ENCODE peak calls at places on chromosomes 2 and 18, in four cellular contexts. A is iris pigment epithelial cell, Q is dermis microvascular lymphatic vessel endothelial cell, G is RWPE2. V is an unnamed sample.

GRCh38 chr2:240358080-240358479 is 77.4 kb upstream of the GPC1 start:
- DNase-seq in G (peak), Q (no peak), A (no peak), V (no peak)

GRCh38 chr18:41391616-41392610 is 563.1 kb upstream of the PIK3C3 start:
- DNase-seq in G (no peak), A (peak), Q (peak), V (no peak)

GRCh38 chr2:15939854-15940660 is at the start of gene MYCN:
- DNase-seq in Q (peak), G (no peak), A (peak), V (no peak)

GRCh38 chr2:2577366-2577765 is 246.3 kb upstream of the MYT1L start:
- DNase-seq in A (no peak), G (no peak), Q (no peak), V (peak)

GRCh38 chr2:209556354-209556961 is 132.6 kb downstream of the MAP2 start:
- DNase-seq in Q (peak), A (peak), G (no peak), V (peak)

GRCh38 chr2:44906972-44907371 is 34.5 kb upstream of the SIX3 start:
- DNase-seq in G (no peak), Q (no peak), A (no peak), V (no peak)

GRCh38 chr2:32008811-32009478 is 1.9 kb downstream of the MEMO1 start:
- DNase-seq in A (peak), G (no peak), Q (no peak), V (no peak)

GRCh38 chr2:175726213-175726612 is 275.9 kb downstream of the LNPK start:
- DNase-seq in G (no peak), Q (no peak), A (peak), V (no peak)

GRCh38 chr2:72991980-72992733 is 74.8 kb downstream of the EMX1 start:
- DNase-seq in Q (no peak), A (no peak), G (peak), V (no peak)

GRCh38 chr2:72956050-72956395 is 38.7 kb downstream of the EMX1 start:
- DNase-seq in A (no peak), Q (no peak), G (no peak), V (no peak)

GRCh38 chr2:128451084-128451483 is 132.4 kb upstream of the HS6ST1 start:
- DNase-seq in G (peak), A (no peak), Q (no peak), V (no peak)

GRCh38 chr18:12574494-12575185 is 83.3 kb downstream of the SPIRE1 start:
- DNase-seq in A (no peak), Q (no peak), G (no peak), V (peak)

GRCh38 chr2:11492720-11493119 is 26.8 kb upstream of the E2F6 start:
- DNase-seq in A (no peak), Q (no peak), G (no peak), V (no peak)

GRCh38 chr2:195734395-195734794 is 77.4 kb downstream of the SLC39A10 start:
- DNase-seq in Q (no peak), G (no peak), A (peak), V (no peak)

GRCh38 chr18:23982154-23983071 is 32.1 kb upstream of the TTC39C start:
- DNase-seq in Q (no peak), G (no peak), A (peak), V (no peak)

GRCh38 chr2:98311090-98311489 is 35.2 kb upstream of the CNGA3 start:
- DNase-seq in A (no peak), G (no peak), Q (no peak), V (no peak)

GRCh38 chr2:124180635-124181034 is 155.5 kb downstream of the CNTNAP5 start:
- DNase-seq in A (no peak), Q (peak), G (no peak), V (no peak)

GRCh38 chr2:11343626-11344341 is 652 bp downstream of the ROCK2 start:
- DNase-seq in A (no peak), Q (peak), G (no peak), V (no peak)

V was measured in LNCaP clone FGC.